ENCODE peak calls at places on chromosomes 1 and 21, in ten cellular contexts. R is brain microvascular endothelial cell; I is cardiac muscle cell; N is OCI-LY7; M is hepatocyte; S is CD8-positive, alpha-beta T cell; Q is ascending aorta; O is gastrocnemius medialis; A is endodermal cell; W is PC-9. C is an unnamed sample. For H3K36me3, the result is how much of the 10 kb centered on the place peaks cover.

GRCh38 chr1:232183802-232184201 is 446.1 kb downstream of the SIPA1L2 start:
- DNase-seq in S (no peak), I (no peak), A (peak), W (no peak), O (no peak), Q (no peak), N (peak), R (no peak), M (no peak), C (no peak)

GRCh38 chr1:32769524-32770220 is 47.5 kb downstream of the YARS1 start:
- DNase-seq in N (no peak), S (no peak), M (no peak), W (peak), O (no peak), I (no peak), A (no peak), Q (no peak), R (no peak), C (no peak)

GRCh38 chr1:162644986-162645314 is 12.7 kb downstream of the DDR2 start:
- DNase-seq in N (no peak), Q (no peak), S (no peak), R (no peak), I (no peak), M (no peak), A (no peak), O (no peak), W (no peak), C (no peak)

GRCh38 chr1:2127181-2128145 is 67.1 kb downstream of the FAAP20 start:
- DNase-seq in Q (peak), N (no peak), S (no peak), A (no peak), W (no peak), M (no peak), R (no peak), I (no peak), O (no peak), C (no peak)

GRCh38 chr1:1891349-1892078 is 627 bp upstream of the GNB1 start:
- DNase-seq in O (peak), N (peak), W (peak), A (peak), I (peak), M (peak), S (peak), Q (peak), R (peak), C (peak)

GRCh38 chr1:20481158-20481617 is 4.8 kb downstream of the CAMK2N1 start:
- DNase-seq in I (no peak), Q (no peak), O (no peak), S (no peak), A (no peak), W (peak), R (no peak), M (peak), N (no peak), C (peak)

GRCh38 chr1:231612393-231613089 is 14.0 kb upstream of the DISC1 start:
- DNase-seq in A (no peak), W (no peak), N (peak), S (peak), M (no peak), O (no peak), Q (no peak), R (no peak), I (no peak), C (no peak)

GRCh38 chr1:2587860-2588571 is 1.4 kb downstream of the PRXL2B start:
- DNase-seq in M (no peak), I (no peak), O (no peak), N (no peak), A (no peak), S (no peak), R (no peak), Q (no peak), W (no peak), C (no peak)

GRCh38 chr1:218478336-218478735 is 133.2 kb downstream of the TGFB2 start:
- DNase-seq in N (no peak), R (no peak), I (no peak), O (no peak), W (peak), A (no peak), M (no peak), Q (no peak), S (no peak), C (no peak)

GRCh38 chr1:163870666-163871065 is 548.9 kb downstream of the NUF2 start:
- DNase-seq in W (no peak), I (no peak), Q (no peak), A (no peak), R (no peak), N (no peak), M (no peak), S (no peak), O (no peak), C (no peak)

GRCh38 chr1:92858564-92859399 is 26.9 kb downstream of the RPL5 start:
- DNase-seq in R (peak), M (peak), I (peak), N (peak), Q (peak), A (peak), S (peak), O (peak), W (peak), C (peak)

GRCh38 chr1:30778156-30778978 is 20.8 kb upstream of the LAPTM5 start:
- DNase-seq in A (no peak), R (peak), N (no peak), S (no peak), M (peak), Q (no peak), W (peak), O (no peak), I (no peak), C (no peak)

GRCh38 chr1:213192026-213192425 is 141.0 kb downstream of the RPS6KC1 start:
- DNase-seq in R (no peak), M (no peak), I (no peak), S (no peak), O (no peak), W (no peak), N (no peak), Q (no peak), A (no peak), C (no peak)

GRCh38 chr1:161728376-161729226 is 7.3 kb downstream of the FCRLB start:
- DNase-seq in N (no peak), O (no peak), S (no peak), Q (no peak), I (no peak), M (no peak), R (no peak), W (no peak), A (no peak), C (no peak)

GRCh38 chr21:14693997-14694396 is 147.9 kb upstream of the SAMSN1 start:
- DNase-seq in R (no peak), M (no peak), S (no peak), I (no peak), A (no peak), W (no peak), O (no peak), Q (no peak), N (no peak), C (no peak)

GRCh38 chr1:246214708-246215504 is 292.2 kb downstream of the SMYD3 start:
- DNase-seq in O (peak), R (peak), Q (no peak), S (no peak), M (peak), A (no peak), W (no peak), N (peak), I (no peak), C (no peak)

GRCh38 chr1:158930504-158930903 is 848 bp upstream of the PYHIN1 start:
- DNase-seq in I (no peak), S (peak), M (no peak), O (no peak), N (peak), R (no peak), W (no peak), Q (no peak), A (no peak), C (no peak)

GRCh38 chr1:44264143-44264542 is 50.9 kb downstream of the DMAP1 start:
- DNase-seq in M (no peak), A (no peak), I (no peak), W (no peak), R (no peak), N (no peak), Q (no peak), S (no peak), O (no peak), C (no peak)

GRCh38 chr1:182279302-182279701 is 112.3 kb downstream of the GLUL start:
- DNase-seq in S (no peak), N (no peak), W (no peak), Q (no peak), O (no peak), A (no peak), I (no peak), R (no peak), M (no peak), C (no peak)

GRCh38 chr1:14939527-14940284 is 213.8 kb upstream of the TMEM51 start:
- DNase-seq in A (no peak), N (no peak), Q (no peak), W (peak), I (no peak), M (no peak), S (no peak), O (no peak), R (peak), C (no peak)

GRCh38 chr1:24463756-24464377 is 38.8 kb upstream of the RCAN3 start:
- DNase-seq in N (no peak), O (no peak), R (no peak), W (no peak), I (no peak), M (no peak), A (peak), S (no peak), Q (no peak), C (no peak)

GRCh38 chr1:198238121-198238520 is 81.3 kb downstream of the NEK7 start:
- DNase-seq in R (no peak), Q (no peak), I (no peak), O (no peak), M (no peak), A (no peak), N (peak), W (no peak), S (no peak), C (no peak)

GRCh38 chr1:239456788-239457187 is 70.4 kb downstream of the CHRM3 start:
- DNase-seq in R (no peak), N (no peak), O (no peak), Q (no peak), S (no peak), I (no peak), A (no peak), W (no peak), M (no peak), C (no peak)

GRCh38 chr1:24704411-24705259 is 40.6 kb upstream of the CLIC4 start:
- DNase-seq in O (no peak), S (no peak), N (no peak), R (peak), I (no peak), A (peak), M (peak), Q (no peak), W (no peak), C (no peak)

GRCh38 chr1:190474587-190475305 is 2.9 kb downstream of the BRINP3 start:
- DNase-seq in I (peak), S (no peak), W (no peak), O (no peak), N (no peak), A (peak), Q (no peak), M (peak), R (no peak), C (no peak)

GRCh38 chr1:42940851-42941639 is 17.6 kb downstream of the SLC2A1 start:
- DNase-seq in O (no peak), N (no peak), M (peak), S (no peak), W (peak), I (no peak), A (peak), Q (peak), R (peak), C (peak)
- H3K36me3 ChIP-seq in O (under half), N (half or more), M (under half), S (under half), W (under half), I (under half), A (under half), Q (under half), R (under half), C (under half)

DNA sequence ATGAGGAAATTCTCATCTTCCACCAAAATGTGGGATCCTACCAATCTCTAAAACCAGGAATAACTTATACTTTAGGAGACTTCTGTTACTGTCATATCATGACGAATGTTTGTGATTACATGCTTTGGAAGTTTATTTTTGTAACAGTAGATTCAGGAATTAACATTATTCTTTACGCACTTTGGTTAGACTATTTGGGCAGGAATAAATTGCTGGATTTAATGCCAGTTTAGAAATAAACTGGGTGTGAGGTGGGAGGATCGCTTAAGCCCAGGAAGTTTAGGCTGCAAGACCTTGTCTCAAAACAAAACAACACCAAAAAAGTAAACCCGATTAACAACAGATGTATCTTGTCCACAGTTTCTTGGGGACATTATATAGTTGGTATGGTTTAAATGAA is 52.1 kb downstream of the MIGA1 start:
- DNase-seq in S (no peak), R (peak), A (no peak), W (no peak), N (no peak), I (no peak), O (no peak), M (no peak), Q (no peak), C (no peak)
- TF ChIP-seq CTCF in S (no peak), R (no peak), A (no peak), W (no peak), N (no peak), I (no peak), O (no peak), M (no peak), Q (no peak), C (no peak)

DNA sequence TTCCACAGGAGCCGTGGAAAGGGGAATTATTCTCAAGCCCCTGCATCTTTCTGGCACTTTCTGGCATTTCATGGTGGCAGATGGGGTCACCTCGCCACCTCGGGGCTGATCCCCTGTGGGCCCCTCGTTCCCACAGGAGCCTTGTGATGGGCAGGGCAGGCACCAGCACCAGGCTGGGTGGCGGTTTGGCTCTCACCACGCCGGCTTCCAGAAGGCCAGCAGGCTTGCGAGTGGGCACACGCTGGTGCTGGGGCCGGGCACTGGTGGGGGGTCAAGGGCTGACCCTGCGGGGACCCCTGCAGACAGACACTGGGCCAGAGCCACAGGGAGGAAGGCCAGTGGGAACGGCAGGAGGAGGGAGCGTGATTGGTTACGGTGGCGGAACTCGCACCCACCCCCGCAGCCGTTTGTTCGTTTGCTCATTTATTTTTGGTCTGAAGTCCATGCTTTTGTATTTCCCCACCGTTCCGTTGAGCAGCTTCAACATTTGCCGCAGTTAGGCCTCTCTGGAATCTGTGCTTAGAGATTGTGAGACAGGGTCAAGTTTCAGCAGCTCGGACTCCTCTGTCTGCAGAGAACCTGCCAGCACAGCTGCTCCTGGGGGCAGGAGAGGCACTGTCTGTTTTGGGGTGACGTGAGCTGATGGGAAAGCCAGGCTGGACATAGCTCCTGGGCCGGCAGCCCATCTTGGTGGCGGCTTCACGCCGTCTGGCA is 5.3 kb downstream of the COL18A1 start:
- DNase-seq in I (peak), O (no peak), S (no peak), N (no peak), R (peak), M (no peak), W (no peak), A (peak), Q (peak), C (peak)
- H3K4me3 ChIP-seq in I (no peak), O (no peak), S (no peak), N (no peak), R (peak), M (no peak), W (no peak), A (no peak), Q (peak), C (no peak)

GRCh38 chr1:26945728-26946127 is 14.5 kb downstream of the KDF1 start:
- DNase-seq in Q (no peak), R (no peak), A (no peak), S (no peak), I (no peak), W (no peak), N (no peak), M (peak), O (no peak), C (no peak)
- H3K36me3 ChIP-seq in Q (half or more), R (half or more), A (half or more), S (half or more), I (under half), W (under half), N (half or more), M (under half), O (half or more), C (under half)

GRCh38 chr1:185716095-185716494 is 18.1 kb upstream of the HMCN1 start:
- DNase-seq in O (no peak), S (no peak), R (no peak), M (no peak), N (no peak), I (no peak), A (no peak), Q (no peak), W (no peak), C (no peak)

GRCh38 chr1:185720633-185721272 is 13.4 kb upstream of the HMCN1 start:
- DNase-seq in R (peak), I (peak), W (peak), Q (no peak), S (no peak), M (peak), N (peak), A (no peak), O (no peak), C (peak)

GRCh38 chr1:185721553-185721952 is 12.6 kb upstream of the HMCN1 start:
- DNase-seq in W (no peak), Q (no peak), S (no peak), I (no peak), M (no peak), A (no peak), O (no peak), R (no peak), N (no peak), C (no peak)

DNA sequence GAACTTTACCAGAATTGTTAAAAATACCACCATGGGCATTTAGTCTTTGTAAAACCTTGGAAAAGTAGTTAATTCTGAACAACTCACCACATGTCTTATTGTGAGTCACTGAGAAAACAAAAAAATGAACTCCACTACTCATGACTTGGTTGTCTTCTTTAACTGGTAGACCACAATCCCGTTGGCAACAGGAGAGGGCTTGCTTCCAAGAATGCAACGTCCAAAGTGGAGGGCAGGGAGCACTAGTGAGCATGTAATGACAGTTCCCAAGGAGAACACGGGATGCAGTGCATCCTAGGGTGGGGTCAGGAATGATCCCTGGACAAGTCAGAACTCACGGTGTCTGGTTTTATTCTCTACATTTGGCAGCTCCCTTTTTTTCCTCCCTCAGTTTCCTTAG is 15.2 kb upstream of the HMCN1 start:
- DNase-seq in Q (peak), S (no peak), M (peak), O (no peak), R (peak), A (peak), N (no peak), W (no peak), I (peak), C (peak)
- TF ChIP-seq CTCF in Q (no peak), S (no peak), M (peak), O (no peak), R (peak), A (peak), N (no peak), W (no peak), I (peak), C (no peak)

C was measured in Caco-2.